ENCODE peak calls at places on chromosomes 11 and 22, in six cellular contexts. L is H1, K is IMR-90, A is neuronal stem cell, M is mesendoderm, V is H9. Z is an unnamed sample.

GRCh38 chr11:85758026-85758425 is 52.9 kb downstream of the SYTL2 start:
- DNase-seq in M (no peak), V (no peak), K (no peak), A (no peak), L (no peak), Z (no peak)

GRCh38 chr11:95924414-95924760 is 480 bp upstream of the MTMR2 start:
- DNase-seq in M (peak; percentile 82), L (no peak), V (no peak), A (no peak), K (peak; percentile 48), Z (peak; percentile 28)

GRCh38 chr11:3127706-3128355 is 37.3 kb downstream of the OSBPL5 start:
- DNase-seq in V (no peak), A (no peak), L (no peak), M (no peak), K (no peak), Z (no peak)

GRCh38 chr11:9893474-9893873 is 229.6 kb downstream of the SWAP70 start:
- DNase-seq in M (peak; percentile 55), A (no peak), V (peak; percentile 40), L (no peak), K (peak; percentile 21), Z (no peak)

GRCh38 chr22:42702675-42703074 is 18.0 kb downstream of the A4GALT start:
- DNase-seq in L (no peak), K (no peak), A (no peak), M (no peak), V (no peak), Z (no peak)

GRCh38 chr11:8262552-8263108 is 1.0 kb downstream of the LMO1 start:
- DNase-seq in K (peak; percentile 55), M (peak; percentile 76), A (peak; percentile 81), V (peak; percentile 74), L (no peak), Z (peak; percentile 46)

GRCh38 chr11:68039526-68040086 is 781 bp downstream of the TCIRG1 start:
- DNase-seq in V (no peak), A (no peak), K (no peak), L (no peak), M (no peak), Z (no peak)

GRCh38 chr22:35518781-35519180 is 21.9 kb upstream of the RASD2 start:
- DNase-seq in L (no peak), K (no peak), V (no peak), M (no peak), A (no peak), Z (no peak)

GRCh38 chr11:119681537-119681936 is 47.5 kb downstream of the NECTIN1 start:
- DNase-seq in M (no peak), A (no peak), V (no peak), L (no peak), K (no peak), Z (no peak)

GRCh38 chr11:122754553-122755322 is 83.6 kb upstream of the CRTAM start:
- DNase-seq in A (no peak), L (peak; percentile 17), M (peak; percentile 77), V (peak; percentile 41), K (no peak), Z (no peak)

GRCh38 chr11:64225608-64226506 is at the start of the genes NUDT22 and TRPT1:
- DNase-seq in L (no peak), A (peak; percentile 84), M (peak; percentile 85), K (peak; percentile 66), V (peak; percentile 90), Z (peak; percentile 83)

GRCh38 chr11:105611414-105611813 is 1.5 kb downstream of the GRIA4 start:
- DNase-seq in V (no peak), K (no peak), M (peak; percentile 4), L (no peak), A (no peak), Z (no peak)

GRCh38 chr11:83071641-83072591 is at the start of gene RAB30:
- DNase-seq in A (peak; percentile 98), M (peak; percentile 100), L (peak; percentile 96), V (peak; percentile 99), K (peak; percentile 100), Z (peak; percentile 100)

GRCh38 chr11:83073248-83073647 is 1.6 kb upstream of the RAB30 start:
- DNase-seq in A (no peak), L (no peak), V (no peak), K (no peak), M (no peak), Z (no peak)

GRCh38 chr11:83073884-83074283 is 2.2 kb upstream of the RAB30 start:
- DNase-seq in V (no peak), L (no peak), A (no peak), M (no peak), K (no peak), Z (no peak)

GRCh38 chr11:83070878-83071640 is 638 bp downstream of the RAB30 start:
- DNase-seq in K (peak; percentile 26), A (peak; percentile 11), M (peak; percentile 29), L (no peak), V (no peak), Z (peak; percentile 17)

DNA sequence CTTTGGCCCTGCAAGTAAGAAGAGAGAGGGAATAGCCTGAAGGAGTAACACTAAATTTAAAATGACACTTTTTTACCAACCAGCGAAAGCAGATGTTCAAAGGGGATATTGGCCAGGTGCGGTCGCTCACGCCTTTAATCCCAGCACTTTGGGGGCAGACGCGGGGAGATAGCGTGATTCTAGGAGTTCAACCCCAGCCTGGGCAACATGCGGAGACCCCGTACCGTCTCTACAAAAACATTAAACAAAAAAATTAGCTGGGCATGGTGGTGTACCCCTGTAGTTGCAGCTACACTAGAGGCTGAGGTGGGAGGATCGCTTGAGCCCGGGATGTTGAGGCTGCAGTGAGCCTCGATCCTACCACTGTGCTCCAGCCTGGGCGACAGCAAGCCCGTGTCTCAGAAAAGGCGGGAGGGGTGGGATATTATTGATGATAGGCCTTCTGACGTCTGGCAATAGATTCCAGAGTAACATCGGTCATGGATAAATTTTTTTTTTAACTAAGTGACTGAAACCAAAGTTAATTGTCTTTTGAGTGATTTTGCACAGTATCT is 1.1 kb upstream of the RAB30 start:
- DNase-seq in V (no peak), L (no peak), K (no peak), M (peak; percentile 20), A (no peak), Z (no peak)
- H3K4ac ChIP-seq in V (peak overlapping the region; percentile 65), L (no peak overlapping the region), K (peak overlapping the region; percentile 99), M (peak overlapping the region; percentile 91), A (no peak overlapping the region), Z (peak overlapping the region; percentile 90)

GRCh38 chr22:31586137-31586920 is 75.7 kb downstream of the PISD start:
- DNase-seq in M (no peak), L (no peak), A (no peak), V (no peak), K (peak; percentile 87), Z (peak; percentile 90)

GRCh38 chr22:31584804-31585160 is 77.2 kb downstream of the PISD start:
- DNase-seq in K (no peak), V (no peak), M (no peak), L (no peak), A (no peak), Z (no peak)

GRCh38 chr22:31583861-31584485 is 78.0 kb downstream of the PISD start:
- DNase-seq in A (no peak), L (no peak), V (no peak), M (no peak), K (peak; percentile 62), Z (peak; percentile 53)

GRCh38 chr22:31588970-31589675 is 72.9 kb downstream of the PISD start:
- DNase-seq in K (no peak), L (no peak), V (no peak), A (no peak), M (no peak), Z (no peak)

GRCh38 chr22:31585161-31585859 is 76.7 kb downstream of the PISD start:
- DNase-seq in M (peak; percentile 49), K (peak; percentile 60), V (no peak), A (no peak), L (no peak), Z (peak; percentile 25)
- H2BK120ac ChIP-seq in M (no peak overlapping the region), K (peak overlapping the region; percentile 95), V (no peak overlapping the region), A (no peak overlapping the region), L (no peak overlapping the region), Z (no peak overlapping the region)

GRCh38 chr11:61516675-61517516 is 8.3 kb downstream of the LRRC10B start:
- DNase-seq in L (no peak), V (peak; percentile 77), A (peak; percentile 74), K (no peak), M (peak; percentile 52), Z (peak; percentile 47)
- H3K9ac ChIP-seq in L (no peak overlapping the region), V (no peak overlapping the region), A (peak overlapping the region; percentile 14), K (no peak overlapping the region), M (peak overlapping the region; percentile 56), Z (no peak overlapping the region)

GRCh38 chr22:39297490-39298193 is 21.8 kb downstream of the RPL3 start:
- DNase-seq in A (no peak), V (no peak), M (peak; percentile 73), L (no peak), K (no peak), Z (peak; percentile 66)
- H3K4ac ChIP-seq in A (no peak overlapping the region), V (no peak overlapping the region), M (peak overlapping the region; percentile 20), L (no peak overlapping the region), K (peak overlapping the region; percentile 41), Z (peak overlapping the region; percentile 62)

DNA sequence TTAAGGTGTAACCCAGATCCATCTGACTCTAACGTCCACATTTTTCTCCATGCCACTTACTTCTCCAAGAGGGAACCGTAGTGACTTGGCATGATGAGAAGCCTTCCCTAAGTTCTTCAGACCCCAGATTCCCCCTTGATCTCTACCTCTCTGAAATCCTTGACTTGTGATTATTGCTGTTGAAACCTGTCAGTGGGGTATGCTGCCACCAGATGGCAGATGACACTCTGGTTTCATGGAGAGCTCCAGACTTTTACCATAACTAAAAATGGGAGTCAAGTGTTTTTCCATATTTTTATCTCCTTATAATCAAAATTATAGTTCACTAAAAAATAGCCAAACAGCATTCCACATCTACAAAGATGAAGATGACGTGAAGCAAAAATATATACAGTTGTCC is 504.2 kb downstream of the SOX6 start:
- DNase-seq in A (no peak), L (no peak), V (no peak), K (peak; percentile 35), M (peak; percentile 55), Z (peak; percentile 55)
- H2BK120ac ChIP-seq in A (no peak overlapping the region), L (no peak overlapping the region), V (no peak overlapping the region), K (no peak overlapping the region), M (no peak overlapping the region), Z (no peak overlapping the region)

GRCh38 chr22:24499706-24500105 is 4.6 kb downstream of the UPB1 start:
- DNase-seq in K (no peak), L (no peak), V (no peak), A (no peak), M (no peak), Z (no peak)

GRCh38 chr22:24502540-24502939 is 7.4 kb downstream of the UPB1 start:
- DNase-seq in L (no peak), K (no peak), M (no peak), V (no peak), A (no peak), Z (peak; percentile 65)

GRCh38 chr22:24501366-24502005 is 6.4 kb downstream of the UPB1 start:
- DNase-seq in V (no peak), A (no peak), L (no peak), K (no peak), M (peak; percentile 93), Z (peak; percentile 64)

GRCh38 chr22:24498826-24499225 is 3.7 kb downstream of the UPB1 start:
- DNase-seq in L (no peak), K (no peak), A (no peak), M (no peak), V (no peak), Z (no peak)

DNA sequence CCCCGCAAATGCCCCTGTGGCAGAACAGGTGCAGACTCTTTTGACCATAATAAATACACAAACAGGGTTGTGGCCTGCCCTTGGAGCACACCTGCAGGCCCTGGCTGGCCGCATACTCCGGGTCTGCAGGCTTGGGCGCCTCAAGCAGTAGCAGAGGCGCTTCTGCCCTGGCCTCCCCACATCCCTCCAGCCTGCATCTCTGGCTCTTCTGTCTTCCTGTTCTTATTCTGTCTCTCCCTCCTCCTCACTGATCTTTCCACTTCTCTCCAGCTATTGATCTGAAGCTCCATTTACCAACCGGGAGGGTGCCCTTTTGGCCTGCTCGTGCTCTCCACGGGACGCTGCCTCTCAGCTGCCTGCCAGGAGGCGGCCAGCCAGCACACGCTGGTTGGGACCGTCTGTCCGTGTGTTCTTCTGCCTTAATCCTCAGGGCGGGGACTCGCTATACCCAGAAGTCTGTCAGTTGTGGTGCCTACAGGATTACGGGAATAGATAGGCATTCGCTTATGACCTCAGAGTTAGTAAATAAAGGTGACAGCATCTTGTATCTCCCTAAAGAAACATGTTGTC is 5.2 kb downstream of the UPB1 start:
- DNase-seq in V (no peak), K (no peak), A (no peak), M (no peak), L (no peak), Z (no peak)
- H3K9ac ChIP-seq in V (no peak overlapping the region), K (no peak overlapping the region), A (no peak overlapping the region), M (no peak overlapping the region), L (no peak overlapping the region), Z (no peak overlapping the region)

Z was measured in trophoblast cell.